ENCODE peak calls at places on chromosomes 2 and 18, in nine cellular contexts. W is WTC11; H is NCI-H2171 treated with DMSO at 0.1 percent for 48 hours; Z is left kidney; B is stimulated activated CD4-positive, alpha-beta T cell treated with anti-CD3 and anti-CD28 coated beads, Interleukin-4, amount 100 ng/mL, for 24 hours; S is CD8-positive, alpha-beta memory T cell; M is T-cell; O is activated CD4-positive, alpha-beta T cell treated with anti-CD3 and anti-CD28 coated beads for 36 hours; X is HEK293T. A is an unnamed sample.
A peak's percentile ranks its signal among the peaks of the same experiment; 100 is the strongest.

GRCh38 chr2:170332676-170333402 is 154.9 kb downstream of the MYO3B start:
- DNase-seq in W (no peak), B (no peak), X (no peak), Z (no peak), M (no peak), H (no peak), O (no peak), S (no peak), A (no peak)

GRCh38 chr2:43227830-43228280 is 1.4 kb upstream of the ZFP36L2 start:
- DNase-seq in O (no peak), W (no peak), B (no peak), M (no peak), S (no peak), H (no peak), X (no peak), Z (no peak), A (no peak)

GRCh38 chr2:201255468-201255867 is 4.9 kb upstream of the CASP8 start:
- DNase-seq in H (no peak), M (no peak), X (no peak), O (no peak), B (no peak), W (no peak), S (no peak), Z (no peak), A (no peak)

GRCh38 chr2:174963437-174964400 is 41.5 kb downstream of the CHN1 start:
- DNase-seq in B (no peak), S (no peak), W (no peak), H (no peak), X (no peak), O (no peak), Z (peak; percentile 41), M (no peak), A (no peak)

GRCh38 chr2:132517386-132517785 is 100.8 kb downstream of the GPR39 start:
- DNase-seq in W (no peak), M (no peak), O (no peak), Z (no peak), H (no peak), S (no peak), X (no peak), B (no peak), A (no peak)

GRCh38 chr2:111710613-111711012 is 173.4 kb downstream of the ANAPC1 start:
- DNase-seq in Z (no peak), S (no peak), H (no peak), W (no peak), O (no peak), M (no peak), B (no peak), X (no peak), A (no peak)

GRCh38 chr2:64166637-64167420 is 22.6 kb upstream of the PELI1 start:
- DNase-seq in Z (no peak), M (no peak), S (no peak), X (no peak), H (no peak), O (no peak), B (no peak), W (no peak), A (no peak)

GRCh38 chr2:85744771-85745601 is 8.8 kb upstream of the ATOH8 start:
- DNase-seq in Z (peak; percentile 44), O (no peak), B (no peak), S (no peak), H (peak; percentile 80), X (no peak), M (no peak), W (no peak), A (no peak)

GRCh38 chr2:135473567-135473966 is 57.5 kb downstream of the ZRANB3 start:
- DNase-seq in X (peak; percentile 16), B (no peak), W (peak; percentile 21), H (no peak), Z (peak; percentile 10), S (no peak), O (peak; percentile 50), M (no peak), A (no peak)

GRCh38 chr2:223052710-223053261 is 796 bp downstream of the KCNE4 start:
- DNase-seq in Z (no peak), B (no peak), M (no peak), S (no peak), W (no peak), H (no peak), O (no peak), X (no peak), A (no peak)

GRCh38 chr18:48023334-48024008 is 93.0 kb upstream of the SMAD2 start:
- DNase-seq in B (no peak), O (peak; percentile 47), X (peak; percentile 50), S (no peak), Z (peak; percentile 85), H (peak; percentile 78), W (peak; percentile 63), M (no peak), A (peak; percentile 85)

GRCh38 chr2:202269585-202269984 is 4.0 kb downstream of the NOP58 start:
- DNase-seq in H (no peak), Z (peak; percentile 21), X (no peak), W (no peak), S (no peak), M (no peak), B (no peak), O (peak; percentile 43), A (no peak)

GRCh38 chr2:168211664-168212163 is 35.7 kb downstream of the STK39 start:
- DNase-seq in X (no peak), O (peak; percentile 80), B (peak; percentile 64), Z (peak; percentile 12), W (no peak), S (no peak), H (no peak), M (no peak), A (no peak)

GRCh38 chr2:166238176-166238575 is 110.4 kb upstream of the SCN1A start:
- DNase-seq in M (no peak), S (no peak), H (no peak), Z (peak; percentile 7), O (no peak), B (no peak), W (no peak), X (no peak), A (no peak)

GRCh38 chr2:31246184-31246852 is 12.4 kb downstream of the EHD3 start:
- DNase-seq in Z (no peak), H (no peak), O (no peak), S (no peak), X (no peak), W (no peak), B (no peak), M (no peak), A (no peak)

GRCh38 chr2:162403884-162404283 is 60.0 kb downstream of the GCA start:
- DNase-seq in B (no peak), W (no peak), H (no peak), Z (no peak), S (no peak), O (no peak), X (no peak), M (no peak), A (no peak)

GRCh38 chr2:130769343-130769907 is 14.1 kb downstream of the AMER3 start:
- DNase-seq in M (no peak), S (no peak), O (no peak), Z (no peak), X (no peak), W (no peak), B (no peak), H (no peak), A (no peak)

GRCh38 chr2:233061591-233062446 is 1.7 kb downstream of the INPP5D start:
- DNase-seq in B (peak; percentile 59), S (no peak), W (no peak), H (no peak), X (no peak), O (peak; percentile 70), M (no peak), Z (peak; percentile 77), A (peak; percentile 48)

GRCh38 chr2:64542071-64543005 is 18.2 kb downstream of the AFTPH start:
- DNase-seq in O (no peak), Z (no peak), M (no peak), H (no peak), B (no peak), W (no peak), S (no peak), X (no peak), A (no peak)

GRCh38 chr2:118003396-118003824 is 10.5 kb downstream of the CCDC93 start:
- DNase-seq in Z (peak; percentile 88), M (peak; percentile 13), B (peak; percentile 56), S (no peak), W (peak; percentile 25), O (peak; percentile 60), X (peak; percentile 64), H (peak; percentile 79), A (peak; percentile 64)